ENCODE peak calls at places on chromosomes 6 and 20, in seven cellular contexts. One of them, this sample, is unnamed.

GRCh38 chr20:62585571-62585970 is 56.7 kb upstream of the SLCO4A1 start:
- DNase-seq in NCI-H748 treated with DMSO at 0.1 percent for 48 hours: no peak
- DNase-seq in AG09319: no peak
- DNase-seq in effector memory CD8-positive, alpha-beta T cell: no peak
- DNase-seq in mesothelial cell of epicardium: no peak
- DNase-seq in NCI-H345: no peak
- DNase-seq in neuronal stem cell: no peak
- DNase-seq in this sample: no peak

GRCh38 chr20:63172726-63173125 is 43.2 kb downstream of the YTHDF1 start:
- DNase-seq in NCI-H748 treated with DMSO at 0.1 percent for 48 hours: no peak
- DNase-seq in AG09319: no peak
- DNase-seq in mesothelial cell of epicardium: no peak
- DNase-seq in effector memory CD8-positive, alpha-beta T cell: no peak
- DNase-seq in NCI-H345: peak
- DNase-seq in neuronal stem cell: no peak
- DNase-seq in this sample: no peak

GRCh38 chr6:89079611-89080213 is 839 bp upstream of the PNRC1 start:
- DNase-seq in NCI-H345: peak
- DNase-seq in mesothelial cell of epicardium: no peak
- DNase-seq in NCI-H748 treated with DMSO at 0.1 percent for 48 hours: peak
- DNase-seq in neuronal stem cell: peak
- DNase-seq in effector memory CD8-positive, alpha-beta T cell: peak
- DNase-seq in AG09319: peak
- DNase-seq in this sample: no peak

GRCh38 chr20:24948939-24949679 is at the start of gene CST7:
- DNase-seq in AG09319: no peak
- DNase-seq in neuronal stem cell: no peak
- DNase-seq in effector memory CD8-positive, alpha-beta T cell: peak
- DNase-seq in NCI-H748 treated with DMSO at 0.1 percent for 48 hours: no peak
- DNase-seq in mesothelial cell of epicardium: no peak
- DNase-seq in NCI-H345: no peak
- DNase-seq in this sample: peak

GRCh38 chr20:53547664-53548239 is 45.9 kb downstream of the ZNF217 start:
- DNase-seq in NCI-H748 treated with DMSO at 0.1 percent for 48 hours: peak
- DNase-seq in effector memory CD8-positive, alpha-beta T cell: no peak
- DNase-seq in AG09319: peak
- DNase-seq in neuronal stem cell: peak
- DNase-seq in NCI-H345: peak
- DNase-seq in mesothelial cell of epicardium: peak
- DNase-seq in this sample: peak

GRCh38 chr6:81978230-81978629 is 225.7 kb upstream of the TENT5A start:
- DNase-seq in NCI-H748 treated with DMSO at 0.1 percent for 48 hours: no peak
- DNase-seq in AG09319: no peak
- DNase-seq in effector memory CD8-positive, alpha-beta T cell: no peak
- DNase-seq in neuronal stem cell: no peak
- DNase-seq in NCI-H345: no peak
- DNase-seq in mesothelial cell of epicardium: no peak
- DNase-seq in this sample: no peak

GRCh38 chr6:44117397-44118128 is 9.7 kb downstream of the MRPL14 start:
- DNase-seq in effector memory CD8-positive, alpha-beta T cell: no peak
- DNase-seq in mesothelial cell of epicardium: no peak
- DNase-seq in neuronal stem cell: no peak
- DNase-seq in NCI-H345: no peak
- DNase-seq in AG09319: no peak
- DNase-seq in NCI-H748 treated with DMSO at 0.1 percent for 48 hours: no peak
- DNase-seq in this sample: no peak

GRCh38 chr20:9740486-9740885 is 98.4 kb downstream of the PAK5 start:
- DNase-seq in NCI-H748 treated with DMSO at 0.1 percent for 48 hours: no peak
- DNase-seq in neuronal stem cell: no peak
- DNase-seq in NCI-H345: no peak
- DNase-seq in mesothelial cell of epicardium: no peak
- DNase-seq in AG09319: no peak
- DNase-seq in effector memory CD8-positive, alpha-beta T cell: no peak
- DNase-seq in this sample: no peak

GRCh38 chr6:84027340-84028183 is 6.0 kb upstream of the MRAP2 start:
- DNase-seq in mesothelial cell of epicardium: peak
- DNase-seq in NCI-H748 treated with DMSO at 0.1 percent for 48 hours: peak
- DNase-seq in AG09319: no peak
- DNase-seq in NCI-H345: peak
- DNase-seq in neuronal stem cell: no peak
- DNase-seq in effector memory CD8-positive, alpha-beta T cell: no peak
- DNase-seq in this sample: no peak

GRCh38 chr6:160431231-160431630 is 83.1 kb downstream of the SLC22A3 start:
- DNase-seq in effector memory CD8-positive, alpha-beta T cell: no peak
- DNase-seq in neuronal stem cell: no peak
- DNase-seq in AG09319: peak
- DNase-seq in NCI-H748 treated with DMSO at 0.1 percent for 48 hours: no peak
- DNase-seq in NCI-H345: no peak
- DNase-seq in mesothelial cell of epicardium: no peak
- DNase-seq in this sample: no peak

GRCh38 chr20:43357352-43357751 is 100.3 kb upstream of the SRSF6 start:
- DNase-seq in mesothelial cell of epicardium: no peak
- DNase-seq in NCI-H748 treated with DMSO at 0.1 percent for 48 hours: no peak
- DNase-seq in AG09319: no peak
- DNase-seq in effector memory CD8-positive, alpha-beta T cell: no peak
- DNase-seq in neuronal stem cell: no peak
- DNase-seq in NCI-H345: no peak
- DNase-seq in this sample: no peak

GRCh38 chr6:83870649-83871048 is 11.2 kb downstream of the CYB5R4 start:
- DNase-seq in neuronal stem cell: no peak
- DNase-seq in AG09319: no peak
- DNase-seq in effector memory CD8-positive, alpha-beta T cell: no peak
- DNase-seq in mesothelial cell of epicardium: no peak
- DNase-seq in NCI-H748 treated with DMSO at 0.1 percent for 48 hours: no peak
- DNase-seq in NCI-H345: no peak
- DNase-seq in this sample: no peak

GRCh38 chr6:161128680-161129196 is 137.2 kb downstream of the MAP3K4 start:
- DNase-seq in AG09319: no peak
- DNase-seq in mesothelial cell of epicardium: no peak
- DNase-seq in NCI-H345: no peak
- DNase-seq in effector memory CD8-positive, alpha-beta T cell: no peak
- DNase-seq in NCI-H748 treated with DMSO at 0.1 percent for 48 hours: no peak
- DNase-seq in neuronal stem cell: no peak
- DNase-seq in this sample: no peak

GRCh38 chr20:36466089-36466488 is 75.2 kb upstream of the MYL9 start:
- DNase-seq in NCI-H748 treated with DMSO at 0.1 percent for 48 hours: no peak
- DNase-seq in mesothelial cell of epicardium: no peak
- DNase-seq in AG09319: no peak
- DNase-seq in effector memory CD8-positive, alpha-beta T cell: no peak
- DNase-seq in NCI-H345: no peak
- DNase-seq in neuronal stem cell: no peak
- DNase-seq in this sample: no peak

GRCh38 chr6:8194499-8194898 is 92.2 kb upstream of the EEF1E1 start:
- DNase-seq in effector memory CD8-positive, alpha-beta T cell: no peak
- DNase-seq in NCI-H345: no peak
- DNase-seq in AG09319: no peak
- DNase-seq in NCI-H748 treated with DMSO at 0.1 percent for 48 hours: no peak
- DNase-seq in neuronal stem cell: no peak
- DNase-seq in mesothelial cell of epicardium: no peak
- DNase-seq in this sample: no peak

GRCh38 chr6:52328721-52329120 is 33.2 kb upstream of the PAQR8 start:
- DNase-seq in mesothelial cell of epicardium: no peak
- DNase-seq in AG09319: no peak
- DNase-seq in NCI-H748 treated with DMSO at 0.1 percent for 48 hours: peak
- DNase-seq in neuronal stem cell: no peak
- DNase-seq in NCI-H345: peak
- DNase-seq in effector memory CD8-positive, alpha-beta T cell: no peak
- DNase-seq in this sample: no peak

GRCh38 chr6:166955865-166956443 is 396 bp downstream of the RNASET2 start:
- DNase-seq in NCI-H345: peak
- DNase-seq in NCI-H748 treated with DMSO at 0.1 percent for 48 hours: peak
- DNase-seq in mesothelial cell of epicardium: no peak
- DNase-seq in AG09319: no peak
- DNase-seq in effector memory CD8-positive, alpha-beta T cell: no peak
- DNase-seq in neuronal stem cell: no peak
- DNase-seq in this sample: no peak

GRCh38 chr6:73513496-73513854 is 7.4 kb downstream of the EEF1A1 start:
- DNase-seq in effector memory CD8-positive, alpha-beta T cell: no peak
- DNase-seq in AG09319: no peak
- DNase-seq in neuronal stem cell: no peak
- DNase-seq in mesothelial cell of epicardium: no peak
- DNase-seq in NCI-H345: no peak
- DNase-seq in NCI-H748 treated with DMSO at 0.1 percent for 48 hours: no peak
- DNase-seq in this sample: no peak

GRCh38 chr6:5905431-5906339 is 101.0 kb downstream of the NRN1 start:
- DNase-seq in NCI-H748 treated with DMSO at 0.1 percent for 48 hours: no peak
- DNase-seq in effector memory CD8-positive, alpha-beta T cell: no peak
- DNase-seq in neuronal stem cell: no peak
- DNase-seq in mesothelial cell of epicardium: no peak
- DNase-seq in NCI-H345: no peak
- DNase-seq in AG09319: peak
- DNase-seq in this sample: no peak

GRCh38 chr6:90940812-90941481 is 354.1 kb upstream of the MAP3K7 start:
- DNase-seq in AG09319: no peak
- DNase-seq in effector memory CD8-positive, alpha-beta T cell: no peak
- DNase-seq in NCI-H345: peak
- DNase-seq in mesothelial cell of epicardium: no peak
- DNase-seq in NCI-H748 treated with DMSO at 0.1 percent for 48 hours: peak
- DNase-seq in neuronal stem cell: peak
- DNase-seq in this sample: peak

GRCh38 chr6:161303628-161304340 is 29.9 kb upstream of the AGPAT4 start:
- DNase-seq in AG09319: no peak
- DNase-seq in neuronal stem cell: no peak
- DNase-seq in NCI-H748 treated with DMSO at 0.1 percent for 48 hours: no peak
- DNase-seq in effector memory CD8-positive, alpha-beta T cell: no peak
- DNase-seq in mesothelial cell of epicardium: no peak
- DNase-seq in NCI-H345: no peak
- DNase-seq in this sample: no peak

GRCh38 chr6:70108230-70108629 is 194.7 kb downstream of the COL9A1 start:
- DNase-seq in effector memory CD8-positive, alpha-beta T cell: no peak
- DNase-seq in neuronal stem cell: peak
- DNase-seq in AG09319: no peak
- DNase-seq in NCI-H345: peak
- DNase-seq in mesothelial cell of epicardium: no peak
- DNase-seq in NCI-H748 treated with DMSO at 0.1 percent for 48 hours: peak
- DNase-seq in this sample: peak

GRCh38 chr6:96727144-96727543 is 110.1 kb downstream of the GPR63 start:
- DNase-seq in AG09319: no peak
- DNase-seq in NCI-H345: no peak
- DNase-seq in effector memory CD8-positive, alpha-beta T cell: no peak
- DNase-seq in neuronal stem cell: no peak
- DNase-seq in mesothelial cell of epicardium: no peak
- DNase-seq in NCI-H748 treated with DMSO at 0.1 percent for 48 hours: no peak
- DNase-seq in this sample: no peak

GRCh38 chr6:12911387-12911960 is 194.9 kb downstream of the PHACTR1 start:
- DNase-seq in AG09319: no peak
- DNase-seq in effector memory CD8-positive, alpha-beta T cell: no peak
- DNase-seq in mesothelial cell of epicardium: no peak
- DNase-seq in neuronal stem cell: no peak
- DNase-seq in NCI-H748 treated with DMSO at 0.1 percent for 48 hours: peak
- DNase-seq in NCI-H345: peak
- DNase-seq in this sample: no peak

GRCh38 chr6:111982681-111983080 is 71.2 kb upstream of the CCN6 start:
- DNase-seq in NCI-H345: peak
- DNase-seq in effector memory CD8-positive, alpha-beta T cell: no peak
- DNase-seq in neuronal stem cell: no peak
- DNase-seq in AG09319: no peak
- DNase-seq in mesothelial cell of epicardium: no peak
- DNase-seq in NCI-H748 treated with DMSO at 0.1 percent for 48 hours: no peak
- DNase-seq in this sample: no peak

GRCh38 chr20:37925265-37926165 is 22.6 kb downstream of the VSTM2L start:
- DNase-seq in mesothelial cell of epicardium: no peak
- DNase-seq in AG09319: no peak
- DNase-seq in neuronal stem cell: no peak
- DNase-seq in NCI-H748 treated with DMSO at 0.1 percent for 48 hours: no peak
- DNase-seq in effector memory CD8-positive, alpha-beta T cell: no peak
- DNase-seq in NCI-H345: no peak
- DNase-seq in this sample: no peak

GRCh38 chr6:143027058-143027457 is 33.6 kb upstream of the AIG1 start:
- DNase-seq in NCI-H345: peak
- DNase-seq in NCI-H748 treated with DMSO at 0.1 percent for 48 hours: no peak
- DNase-seq in AG09319: no peak
- DNase-seq in neuronal stem cell: peak
- DNase-seq in effector memory CD8-positive, alpha-beta T cell: peak
- DNase-seq in mesothelial cell of epicardium: no peak
- DNase-seq in this sample: no peak

GRCh38 chr6:25341923-25342619 is 62.9 kb downstream of the CARMIL1 start:
- DNase-seq in mesothelial cell of epicardium: no peak
- DNase-seq in NCI-H345: no peak
- DNase-seq in AG09319: no peak
- DNase-seq in effector memory CD8-positive, alpha-beta T cell: no peak
- DNase-seq in NCI-H748 treated with DMSO at 0.1 percent for 48 hours: no peak
- DNase-seq in neuronal stem cell: no peak
- DNase-seq in this sample: no peak

GRCh38 chr20:53154540-53154939 is 182.4 kb downstream of the TSHZ2 start:
- DNase-seq in neuronal stem cell: no peak
- DNase-seq in NCI-H748 treated with DMSO at 0.1 percent for 48 hours: no peak
- DNase-seq in NCI-H345: no peak
- DNase-seq in AG09319: no peak
- DNase-seq in mesothelial cell of epicardium: no peak
- DNase-seq in effector memory CD8-positive, alpha-beta T cell: no peak
- DNase-seq in this sample: no peak

GRCh38 chr6:13461805-13462204 is 25.6 kb downstream of the GFOD1 start:
- DNase-seq in AG09319: no peak
- DNase-seq in effector memory CD8-positive, alpha-beta T cell: no peak
- DNase-seq in NCI-H748 treated with DMSO at 0.1 percent for 48 hours: no peak
- DNase-seq in mesothelial cell of epicardium: no peak
- DNase-seq in NCI-H345: no peak
- DNase-seq in neuronal stem cell: no peak
- DNase-seq in this sample: no peak

GRCh38 chr6:30100585-30101422 is 12.1 kb downstream of the TRIM31 start:
- DNase-seq in neuronal stem cell: no peak
- DNase-seq in effector memory CD8-positive, alpha-beta T cell: no peak
- DNase-seq in mesothelial cell of epicardium: no peak
- DNase-seq in NCI-H748 treated with DMSO at 0.1 percent for 48 hours: no peak
- DNase-seq in NCI-H345: no peak
- DNase-seq in AG09319: no peak
- DNase-seq in this sample: no peak

This sample was measured in GM12878.